ENCODE peak calls at places on chromosomes 3 and 15, in four cellular contexts. A, G, V and X are unnamed samples. For H3K36me3 and H3K4me1, the result is how much of the 10 kb centered on the place peaks cover.

GRCh38 chr3:49716691-49717538 is 2.6 kb downstream of the AMIGO3 start:
- DNase-seq in G (no peak), A (no peak), V (no peak), X (peak)

GRCh38 chr3:132343018-132343612 is 25.9 kb downstream of the ACP3 start:
- DNase-seq in A (no peak), G (no peak), V (peak), X (peak)

GRCh38 chr3:61521229-61521628 is 40.1 kb upstream of the PTPRG start:
- DNase-seq in V (no peak), A (no peak), G (no peak), X (no peak)

GRCh38 chr3:134675726-134676252 is 25.0 kb upstream of the KY start:
- DNase-seq in V (peak), G (no peak), A (no peak), X (no peak)

GRCh38 chr3:69738291-69738690 is 973 bp upstream of the MITF start:
- DNase-seq in G (no peak), A (no peak), V (peak), X (no peak)

GRCh38 chr3:33171580-33171979 is 47.0 kb downstream of the SUSD5 start:
- DNase-seq in G (no peak), A (no peak), V (no peak), X (no peak)

GRCh38 chr3:99713440-99713839 is 75.0 kb downstream of the COL8A1 start:
- DNase-seq in A (no peak), G (no peak), V (no peak), X (no peak)

GRCh38 chr3:58962816-58963215 is 87.0 kb downstream of the CFAP20DC start:
- DNase-seq in A (no peak), G (no peak), V (peak), X (no peak)

GRCh38 chr3:187261541-187261969 is 30.0 kb downstream of the MASP1 start:
- DNase-seq in G (no peak), V (peak), A (no peak), X (no peak)

GRCh38 chr3:159711560-159712333 is 276.9 kb upstream of the IL12A start:
- DNase-seq in V (peak), G (no peak), A (peak), X (peak)

GRCh38 chr15:90044916-90045371 is 43.8 kb downstream of the ZNF710 start:
- DNase-seq in A (no peak), V (no peak), G (no peak), X (no peak)

GRCh38 chr3:27696906-27697305 is 25.2 kb downstream of the EOMES start:
- DNase-seq in V (peak), A (no peak), G (no peak), X (no peak)

GRCh38 chr3:33377931-33378330 is 62.3 kb downstream of the UBP1 start:
- DNase-seq in V (peak), G (no peak), A (no peak), X (no peak)

GRCh38 chr3:151903501-151903991 is 30.1 kb downstream of the SUCNR1 start:
- DNase-seq in V (peak), G (no peak), A (no peak), X (no peak)

GRCh38 chr3:99845999-99846398 is 28.3 kb downstream of the CMSS1 start:
- DNase-seq in V (no peak), A (no peak), G (no peak), X (no peak)

GRCh38 chr3:127224118-127224517 is 31.2 kb downstream of the PRR23E start:
- DNase-seq in V (no peak), A (no peak), G (no peak), X (no peak)

GRCh38 chr3:16433701-16434151 is 79.8 kb downstream of the RFTN1 start:
- DNase-seq in G (no peak), A (no peak), V (no peak), X (no peak)

GRCh38 chr3:129560931-129561594 is 18.1 kb downstream of the H1-8 start:
- DNase-seq in A (peak), V (peak), G (peak), X (peak)

GRCh38 chr3:124078978-124079911 is 87.3 kb upstream of the ROPN1 start:
- DNase-seq in G (no peak), A (no peak), V (peak), X (no peak)

GRCh38 chr3:141489184-141489583 is 2.4 kb downstream of the RASA2 start:
- DNase-seq in A (no peak), G (no peak), V (no peak), X (no peak)

GRCh38 chr3:198080521-198081384 is 120.7 kb downstream of the LMLN start:
- DNase-seq in V (peak), A (peak), G (peak), X (no peak)

GRCh38 chr15:40063563-40064011 is 24.6 kb upstream of the SRP14 start:
- DNase-seq in A (no peak), G (no peak), V (peak), X (no peak)

GRCh38 chr3:48891606-48892005 is 7.1 kb downstream of the SLC25A20 start:
- DNase-seq in A (no peak), V (no peak), G (no peak), X (no peak)

GRCh38 chr3:11394397-11394796 is 122.2 kb downstream of the ATG7 start:
- DNase-seq in A (no peak), G (no peak), V (no peak), X (no peak)

GRCh38 chr3:35638640-35639250 is 580 bp upstream of the ARPP21 start:
- DNase-seq in G (no peak), A (no peak), V (no peak), X (no peak)

GRCh38 chr3:25420168-25420567 is 7.9 kb upstream of the RARB start:
- DNase-seq in G (no peak), V (no peak), A (no peak), X (no peak)

GRCh38 chr3:197802505-197803459 is 11.7 kb downstream of the LRCH3 start:
- DNase-seq in A (no peak), V (no peak), G (no peak), X (no peak)

GRCh38 chr3:52606373-52607085 is 70.1 kb downstream of the UQCC5 start:
- DNase-seq in V (peak), G (no peak), A (peak), X (no peak)

GRCh38 chr3:171457263-171458055 is 2.7 kb downstream of the TNIK start:
- DNase-seq in G (no peak), A (no peak), V (no peak), X (no peak)

DNA sequence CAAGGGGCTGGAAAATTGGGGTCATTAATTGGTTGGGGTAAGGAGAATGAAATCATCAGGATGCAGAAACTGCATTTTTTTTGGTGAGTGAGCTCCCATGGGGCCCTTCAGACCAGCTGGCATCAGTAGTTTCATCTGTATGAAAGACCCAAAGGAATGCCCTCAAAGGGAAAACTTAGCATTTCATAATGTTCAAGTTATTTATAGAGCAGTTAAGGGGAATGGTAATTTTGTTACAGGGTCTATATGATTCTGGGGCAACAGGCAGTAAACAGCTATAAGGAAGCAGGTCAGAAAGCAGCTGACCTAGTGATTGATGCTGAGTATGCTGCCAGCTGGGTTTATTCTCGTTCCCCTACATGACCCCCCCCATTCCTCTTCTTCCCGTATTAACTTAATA is 448.9 kb downstream of the OCA2 start:
- DNase-seq in V (no peak), G (no peak), A (no peak), X (no peak)
- H3K36me3 ChIP-seq in V (under half), G (under half), A (under half), X (under half)

GRCh38 chr3:46959169-46959515 is 17.4 kb downstream of the CCDC12 start:
- DNase-seq in G (no peak), V (no peak), A (no peak), X (no peak)
- H3K4me1 ChIP-seq in G (half or more), V (under half), A (under half), X (under half)

DNA sequence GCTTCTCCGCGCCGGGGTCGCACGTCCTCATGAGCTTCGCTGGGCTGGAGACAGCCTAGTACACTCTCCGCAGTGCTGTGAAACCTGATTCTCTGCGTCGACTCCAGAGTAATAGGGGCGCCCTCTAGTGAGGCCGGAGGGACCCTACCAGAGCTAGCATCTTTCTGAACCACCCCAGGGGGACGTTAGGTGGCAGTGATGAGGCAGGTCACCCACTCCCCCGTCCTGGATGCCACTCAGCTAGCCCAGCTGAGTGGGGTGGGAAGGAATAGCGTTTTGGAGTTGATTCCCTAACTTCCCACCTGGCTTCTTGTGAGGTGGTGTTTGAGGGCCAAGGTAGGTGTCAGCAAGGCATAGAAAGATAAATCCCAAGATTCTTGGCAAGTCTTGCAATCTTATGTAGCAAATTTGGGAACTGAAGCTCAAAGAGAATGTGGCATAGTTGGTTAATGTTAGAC is 4.0 kb downstream of the DUOXA2 start:
- DNase-seq in A (peak), V (peak), G (peak), X (peak)
- TF ChIP-seq POLR2A in A (no peak), V (no peak), G (no peak), X (no peak)

GRCh38 chr15:98398886-98399285 is 249.5 kb upstream of the IGF1R start:
- DNase-seq in V (no peak), G (no peak), A (no peak), X (no peak)
- H3K36me3 ChIP-seq in V (under half), G (under half), A (under half), X (under half)

GRCh38 chr15:74837482-74837881 is 5.5 kb downstream of the ULK3 start:
- DNase-seq in V (no peak), A (no peak), G (no peak), X (no peak)

GRCh38 chr15:74836846-74837245 is 6.1 kb downstream of the ULK3 start:
- DNase-seq in G (no peak), A (no peak), V (no peak), X (no peak)

GRCh38 chr15:74839526-74840395 is 3.2 kb downstream of the ULK3 start:
- DNase-seq in G (no peak), V (no peak), A (no peak), X (no peak)

GRCh38 chr15:74838117-74838516 is 4.8 kb downstream of the ULK3 start:
- DNase-seq in G (no peak), V (no peak), A (no peak), X (no peak)

GRCh38 chr15:74838746-74839525 is 4.0 kb downstream of the ULK3 start:
- DNase-seq in G (no peak), V (no peak), A (no peak), X (no peak)
- H3K4me1 ChIP-seq in G (under half), V (under half), A (under half), X (under half)

GRCh38 chr15:65791335-65792129 is 561 bp downstream of the DENND4A start:
- DNase-seq in A (peak), V (no peak), G (peak), X (peak)
- TF ChIP-seq POLR2A in A (no peak), V (no peak), G (no peak), X (no peak)

GRCh38 chr15:63576441-63576840 is 20.7 kb upstream of the FBXL22 start:
- DNase-seq in V (no peak), A (no peak), G (no peak), X (no peak)

GRCh38 chr15:63575312-63575711 is 21.9 kb upstream of the FBXL22 start:
- DNase-seq in V (no peak), A (no peak), G (no peak), X (no peak)

GRCh38 chr15:63573533-63573932 is 23.7 kb upstream of the FBXL22 start:
- DNase-seq in G (no peak), V (peak), A (no peak), X (no peak)

DNA sequence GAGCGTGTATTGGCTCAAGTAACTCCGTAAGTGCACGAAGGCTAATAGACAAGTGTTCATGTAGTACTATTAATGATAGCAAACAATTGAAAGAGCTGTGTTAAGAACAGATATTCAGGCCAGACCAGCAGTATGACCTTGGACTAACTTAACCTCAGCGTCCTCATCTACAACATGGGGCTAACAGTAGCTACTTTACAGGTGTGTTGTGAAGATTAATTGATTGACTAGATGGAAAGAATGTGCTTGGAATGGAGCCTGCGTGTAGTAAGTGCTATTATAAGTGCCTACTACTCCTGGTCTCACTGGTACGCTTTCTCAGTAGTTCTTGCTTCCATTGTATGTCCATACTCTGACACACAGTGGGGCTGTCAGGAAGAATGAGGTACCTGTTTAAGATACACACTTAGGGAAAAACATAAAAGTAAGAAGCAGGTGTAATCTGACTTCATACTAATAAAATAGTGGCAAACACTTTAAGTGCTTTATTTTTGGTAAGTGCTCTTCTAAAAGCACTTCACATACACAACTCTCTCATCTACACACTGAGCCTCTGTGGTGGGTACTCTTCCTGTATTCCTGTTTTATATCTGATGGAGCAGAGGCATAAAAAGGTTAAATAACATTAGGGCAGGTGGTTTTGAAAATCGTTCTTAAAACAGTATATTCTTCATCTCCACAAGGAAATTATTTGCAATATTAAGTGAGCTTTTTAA is 24.3 kb upstream of the FBXL22 start:
- DNase-seq in V (no peak), A (no peak), G (no peak), X (no peak)
- H3K36me3 ChIP-seq in V (under half), A (under half), G (half or more), X (under half)

GRCh38 chr15:57384816-57385215 is 8.5 kb downstream of the CGNL1 start:
- DNase-seq in G (no peak), A (no peak), V (peak), X (no peak)
- H3K4me1 ChIP-seq in G (under half), A (under half), V (under half), X (under half)

DNA sequence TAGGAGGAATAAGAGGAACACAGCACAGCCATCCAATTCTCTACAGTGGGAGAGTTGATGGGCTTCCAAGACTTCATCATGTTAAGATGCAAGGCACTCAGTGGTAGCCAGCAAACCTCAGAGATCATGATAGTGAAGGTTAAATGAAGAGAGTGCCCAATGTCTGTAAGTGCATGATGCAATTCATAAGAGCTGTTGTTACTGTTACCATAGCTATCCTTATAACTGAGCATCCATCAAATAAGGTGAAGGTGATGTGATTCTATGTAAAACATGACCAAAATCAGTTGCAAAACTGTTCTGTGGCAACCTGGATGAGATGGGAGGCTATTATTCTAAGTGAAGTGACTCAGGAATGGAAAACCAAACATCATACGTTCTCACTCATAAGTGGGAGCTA is 289.7 kb downstream of the MAGI1 start:
- DNase-seq in A (no peak), G (no peak), V (peak), X (no peak)
- TF ChIP-seq POLR2A in A (no peak), G (no peak), V (no peak), X (no peak)